ENCODE peak calls at places on chromosomes 12 and 14, in five cellular contexts. O is GM04504; Z is left cardiac atrium; Y is stimulated activated CD4-positive, alpha-beta T cell treated with anti-CD3 and anti-CD28 coated beads, Interleukin-4, amount 100 ng/mL, for 48 hours; L is left ventricle myocardium inferior. N is an unnamed sample.

GRCh38 chr12:72018036-72018435 is 79.4 kb downstream of the TPH2 start:
- DNase-seq in O (no peak), Z (no peak), Y (no peak), L (no peak), N (no peak)

GRCh38 chr12:106030210-106031175 is 108.3 kb downstream of the NUAK1 start:
- DNase-seq in O (peak), Z (no peak), Y (no peak), L (no peak), N (peak)

GRCh38 chr12:101697930-101698781 is 716 bp downstream of the CHPT1 start:
- DNase-seq in O (no peak), Z (peak), Y (no peak), L (peak), N (peak)

GRCh38 chr12:53499261-53500118 is at the start of gene MAP3K12:
- DNase-seq in O (no peak), Z (peak), Y (peak), L (peak), N (no peak)

GRCh38 chr14:31400031-31400638 is 20.2 kb downstream of the HEATR5A start:
- DNase-seq in O (no peak), Z (no peak), Y (no peak), L (no peak), N (no peak)

GRCh38 chr14:51341338-51341737 is 101.3 kb downstream of the TMX1 start:
- DNase-seq in O (no peak), Z (no peak), Y (no peak), L (no peak), N (no peak)

GRCh38 chr14:53354331-53354730 is 201.2 kb upstream of the DDHD1 start:
- DNase-seq in O (no peak), Z (no peak), Y (no peak), L (no peak), N (no peak)

GRCh38 chr12:51217968-51218606 is at the start of gene POU6F1:
- DNase-seq in O (peak), Z (peak), Y (peak), L (peak), N (peak)

GRCh38 chr12:42221722-42222121 is 16.3 kb downstream of the YAF2 start:
- DNase-seq in O (no peak), Z (no peak), Y (no peak), L (no peak), N (no peak)

GRCh38 chr12:96195845-96196451 is 1.8 kb downstream of the ELK3 start:
- DNase-seq in O (no peak), Z (peak), Y (no peak), L (no peak), N (no peak)

GRCh38 chr14:31968107-31968810 is 108.8 kb upstream of the ARHGAP5 start:
- DNase-seq in O (peak), Z (no peak), Y (no peak), L (no peak), N (no peak)